ENCODE peak calls at places on chromosomes 3 and 15, in eight cellular contexts. T, D, P, M, O, X, L and Q are unnamed samples.

GRCh38 chr15:96409231-96410138 is 79.0 kb downstream of the NR2F2 start:
- DNase-seq in X (no peak), O (no peak), L (no peak), D (no peak), P (no peak), T (peak; percentile 16), M (no peak), Q (no peak)

GRCh38 chr3:148625991-148626390 is 71.7 kb upstream of the AGTR1 start:
- DNase-seq in T (no peak), P (no peak), O (no peak), D (no peak), X (no peak), L (no peak), M (no peak), Q (no peak)

GRCh38 chr3:106083207-106083606 is 214.4 kb upstream of the CBLB start:
- DNase-seq in O (no peak), D (no peak), L (no peak), T (no peak), M (no peak), P (no peak), X (no peak), Q (no peak)

GRCh38 chr15:94965593-94965992 is 734.2 kb downstream of the MCTP2 start:
- DNase-seq in X (no peak), P (no peak), L (peak; percentile 71), T (no peak), O (no peak), D (no peak), M (no peak), Q (no peak)

GRCh38 chr3:41247590-41247989 is 48.3 kb downstream of the CTNNB1 start:
- DNase-seq in X (no peak), P (no peak), T (no peak), M (no peak), O (no peak), D (no peak), L (no peak), Q (no peak)

GRCh38 chr15:92541197-92542190 is 114.1 kb downstream of the FAM174B start:
- DNase-seq in O (no peak), M (no peak), D (no peak), X (no peak), L (no peak), T (no peak), P (no peak), Q (no peak)

GRCh38 chr3:119146578-119147375 is 812 bp downstream of the TEX55 start:
- DNase-seq in P (no peak), O (no peak), T (no peak), L (no peak), D (no peak), X (no peak), M (no peak), Q (no peak)

GRCh38 chr3:126394179-126394976 is at the start of gene CFAP100:
- DNase-seq in M (peak; percentile 19), P (no peak), O (no peak), T (peak; percentile 24), D (peak; percentile 65), L (no peak), X (no peak), Q (no peak)

GRCh38 chr3:118628704-118629341 is 405.8 kb downstream of the IGSF11 start:
- DNase-seq in O (peak; percentile 59), M (peak; percentile 27), T (peak; percentile 58), P (peak; percentile 42), L (no peak), D (peak; percentile 35), X (peak; percentile 26), Q (peak; percentile 5)

GRCh38 chr3:179146911-179147570 is 1.1 kb upstream of the PIK3CA start:
- DNase-seq in L (peak; percentile 69), O (peak; percentile 45), D (peak; percentile 53), T (peak; percentile 7), M (peak; percentile 61), P (peak; percentile 53), X (no peak), Q (no peak)

GRCh38 chr3:51354766-51355615 is 30.1 kb upstream of the MANF start:
- DNase-seq in D (no peak), M (no peak), X (no peak), P (no peak), T (no peak), L (no peak), O (no peak), Q (no peak)

GRCh38 chr3:162998205-162998604 is 1501.6 kb downstream of the OTOL1 start:
- DNase-seq in T (no peak), X (no peak), L (no peak), O (no peak), P (no peak), D (no peak), M (no peak), Q (no peak)